ENCODE peak calls at places on chromosome 2, in four cellular contexts. One of them, this sample, is unnamed.
A peak's percentile ranks its signal among the peaks of the same experiment; 100 is the strongest.

GRCh38 chr2:64524604-64525322 is 635 bp downstream of the AFTPH start:
- DNase-seq in aorta: peak; percentile 59
- DNase-seq in pancreas: no peak
- DNase-seq in lower lobe of right lung: no peak
- DNase-seq in this sample: no peak

GRCh38 chr2:151922845-151923666 is 94.8 kb upstream of the ARL5A start:
- DNase-seq in lower lobe of right lung: peak; percentile 81
- DNase-seq in pancreas: no peak
- DNase-seq in aorta: peak; percentile 92
- DNase-seq in this sample: no peak

GRCh38 chr2:42513252-42513918 is 19.6 kb upstream of the KCNG3 start:
- DNase-seq in aorta: no peak
- DNase-seq in pancreas: no peak
- DNase-seq in lower lobe of right lung: no peak
- DNase-seq in this sample: no peak

GRCh38 chr2:63050916-63051794 is 525 bp downstream of the OTX1 start:
- DNase-seq in pancreas: peak; percentile 81
- DNase-seq in lower lobe of right lung: no peak
- DNase-seq in aorta: no peak
- DNase-seq in this sample: no peak

GRCh38 chr2:25698752-25699151 is 25.4 kb upstream of the DTNB start:
- DNase-seq in lower lobe of right lung: no peak
- DNase-seq in aorta: no peak
- DNase-seq in pancreas: no peak
- DNase-seq in this sample: no peak

GRCh38 chr2:223815186-223815883 is 22.0 kb downstream of the AP1S3 start:
- DNase-seq in lower lobe of right lung: no peak
- DNase-seq in pancreas: no peak
- DNase-seq in aorta: no peak
- DNase-seq in this sample: no peak

GRCh38 chr2:204251977-204252376 is 293.3 kb upstream of the PARD3B start:
- DNase-seq in aorta: no peak
- DNase-seq in lower lobe of right lung: no peak
- DNase-seq in pancreas: no peak
- DNase-seq in this sample: no peak

GRCh38 chr2:1081411-1082225 is 131.0 kb downstream of the SNTG2 start:
- DNase-seq in aorta: no peak
- DNase-seq in pancreas: no peak
- DNase-seq in lower lobe of right lung: no peak
- DNase-seq in this sample: no peak

GRCh38 chr2:65634304-65634703 is 201.9 kb upstream of the SPRED2 start:
- DNase-seq in aorta: no peak
- DNase-seq in pancreas: no peak
- DNase-seq in lower lobe of right lung: no peak
- DNase-seq in this sample: no peak

GRCh38 chr2:179049203-179049545 is 763 bp downstream of the CCDC141 start:
- DNase-seq in aorta: no peak
- DNase-seq in pancreas: no peak
- DNase-seq in lower lobe of right lung: no peak
- DNase-seq in this sample: no peak
- H3K4me3 ChIP-seq in aorta: no peak overlapping the region
- H3K4me3 ChIP-seq in pancreas: no peak overlapping the region
- H3K4me3 ChIP-seq in lower lobe of right lung: peak overlapping the region; percentile 46
- H3K4me3 ChIP-seq in this sample: peak overlapping the region; percentile 67

GRCh38 chr2:236176951-236177350 is 8.8 kb upstream of the GBX2 start:
- DNase-seq in lower lobe of right lung: no peak
- DNase-seq in pancreas: no peak
- DNase-seq in aorta: no peak
- DNase-seq in this sample: no peak

GRCh38 chr2:236176417-236176816 is 8.2 kb upstream of the GBX2 start:
- DNase-seq in aorta: no peak
- DNase-seq in lower lobe of right lung: no peak
- DNase-seq in pancreas: no peak
- DNase-seq in this sample: no peak

GRCh38 chr2:236177967-236178909 is 10.1 kb upstream of the GBX2 start:
- DNase-seq in aorta: peak; percentile 67
- DNase-seq in pancreas: peak; percentile 79
- DNase-seq in lower lobe of right lung: no peak
- DNase-seq in this sample: no peak

GRCh38 chr2:236178921-236179652 is 10.9 kb upstream of the GBX2 start:
- DNase-seq in pancreas: no peak
- DNase-seq in aorta: no peak
- DNase-seq in lower lobe of right lung: no peak
- DNase-seq in this sample: no peak

DNA sequence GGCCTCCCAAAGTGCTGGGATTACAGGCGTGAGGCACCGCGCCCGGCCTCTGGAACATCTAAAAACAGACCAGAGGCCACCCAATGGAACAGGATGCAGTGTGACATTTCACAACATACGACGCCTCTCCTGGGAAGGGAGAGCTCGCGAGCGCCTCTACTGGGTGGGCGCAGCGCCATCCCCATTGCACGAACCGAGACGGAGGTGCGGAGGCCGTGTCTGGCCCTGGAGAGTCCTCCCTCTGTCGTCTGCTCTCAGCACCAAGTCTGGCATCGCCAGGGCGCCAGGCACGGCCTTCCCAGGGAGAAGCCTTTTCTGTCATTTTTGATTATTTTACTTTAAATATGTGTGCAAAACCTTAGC is 9.4 kb upstream of the GBX2 start:
- DNase-seq in lower lobe of right lung: no peak
- DNase-seq in pancreas: peak; percentile 65
- DNase-seq in aorta: no peak
- DNase-seq in this sample: no peak
- H3K4me3 ChIP-seq in lower lobe of right lung: no peak overlapping the region
- H3K4me3 ChIP-seq in pancreas: no peak overlapping the region
- H3K4me3 ChIP-seq in aorta: no peak overlapping the region
- H3K4me3 ChIP-seq in this sample: no peak overlapping the region

GRCh38 chr2:39779926-39780325 is 868 bp upstream of the THUMPD2 start:
- DNase-seq in pancreas: no peak
- DNase-seq in aorta: no peak
- DNase-seq in lower lobe of right lung: no peak
- DNase-seq in this sample: no peak
- H3K4me3 ChIP-seq in pancreas: no peak overlapping the region
- H3K4me3 ChIP-seq in aorta: no peak overlapping the region
- H3K4me3 ChIP-seq in lower lobe of right lung: peak overlapping the region; percentile 95
- H3K4me3 ChIP-seq in this sample: no peak overlapping the region

DNA sequence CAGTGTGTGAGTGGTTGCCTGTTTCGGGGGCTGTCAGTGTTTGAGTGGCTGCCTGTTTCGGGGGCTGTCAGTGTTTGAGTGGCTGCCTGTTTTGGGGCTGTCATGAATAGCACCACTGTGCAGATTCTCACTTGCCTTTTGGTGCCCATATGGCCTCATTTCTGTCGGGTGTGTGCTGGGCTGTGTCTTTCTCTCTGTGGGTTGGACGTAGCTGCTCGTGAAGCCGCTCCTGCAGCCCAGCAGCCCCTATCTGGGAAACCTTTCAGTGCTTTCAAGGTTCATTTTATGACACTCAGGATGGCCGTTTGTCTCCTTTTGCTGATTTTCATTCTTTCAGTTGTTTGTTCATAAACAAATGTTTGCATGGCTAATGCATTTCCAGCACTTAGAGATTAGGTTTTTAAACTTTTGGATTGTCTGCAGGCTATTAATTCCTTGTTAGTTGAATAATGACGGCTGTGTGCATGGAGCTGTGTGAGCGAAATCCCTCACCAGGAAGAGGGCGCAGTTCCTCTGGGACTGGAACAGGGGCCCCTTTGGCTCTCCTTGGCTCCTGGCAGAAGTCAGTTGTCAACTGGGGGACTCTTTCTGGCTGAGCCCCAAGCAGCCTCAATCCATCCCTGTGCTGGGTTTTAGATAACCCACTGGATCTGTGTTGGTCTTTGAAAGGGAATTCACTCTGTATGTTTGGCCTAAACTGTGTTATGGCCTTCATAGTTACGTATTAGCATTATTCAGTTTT is 10.8 kb downstream of the AGAP1 start:
- DNase-seq in pancreas: no peak
- DNase-seq in lower lobe of right lung: no peak
- DNase-seq in aorta: no peak
- DNase-seq in this sample: no peak
- H3K4me3 ChIP-seq in pancreas: no peak overlapping the region
- H3K4me3 ChIP-seq in lower lobe of right lung: no peak overlapping the region
- H3K4me3 ChIP-seq in aorta: no peak overlapping the region
- H3K4me3 ChIP-seq in this sample: no peak overlapping the region

DNA sequence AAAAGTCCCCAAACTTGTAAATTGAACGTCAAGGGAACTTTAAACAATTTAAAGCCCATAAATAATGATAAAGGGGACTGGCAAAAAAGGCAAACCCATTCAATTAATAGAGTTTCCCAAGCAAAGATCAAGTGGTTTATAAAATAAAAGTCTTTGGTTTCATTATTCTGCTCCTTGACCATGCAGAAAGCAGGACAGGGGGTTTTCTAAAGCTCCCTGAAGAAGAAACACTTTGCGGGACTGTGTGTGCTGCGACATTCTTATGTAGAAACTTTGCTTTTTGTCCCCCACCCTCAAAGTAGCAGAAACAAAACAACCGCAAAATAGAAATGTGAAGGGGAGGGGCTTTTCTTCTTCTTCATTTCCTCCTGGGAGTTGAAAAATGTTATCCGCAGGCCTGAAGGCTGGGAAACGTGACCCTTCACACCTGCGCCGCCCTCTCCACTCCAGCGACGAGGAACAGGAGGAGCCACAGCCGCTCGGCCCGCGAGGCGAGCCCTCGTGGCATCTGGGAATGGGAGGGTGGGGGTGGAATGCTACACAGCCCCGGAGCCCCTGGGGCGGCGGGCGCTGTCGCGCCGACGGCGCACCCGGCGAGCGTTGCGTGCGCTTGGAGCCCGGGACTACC is 4.2 kb upstream of the GBX2 start:
- DNase-seq in pancreas: no peak
- DNase-seq in lower lobe of right lung: no peak
- DNase-seq in aorta: no peak
- DNase-seq in this sample: no peak
- H3K4me3 ChIP-seq in pancreas: no peak overlapping the region
- H3K4me3 ChIP-seq in lower lobe of right lung: no peak overlapping the region
- H3K4me3 ChIP-seq in aorta: no peak overlapping the region
- H3K4me3 ChIP-seq in this sample: no peak overlapping the region

GRCh38 chr2:159608723-159609308 is 7.5 kb downstream of the BAZ2B start:
- DNase-seq in aorta: no peak
- DNase-seq in pancreas: no peak
- DNase-seq in lower lobe of right lung: no peak
- DNase-seq in this sample: no peak

GRCh38 chr2:159612255-159612901 is 4.0 kb downstream of the BAZ2B start:
- DNase-seq in pancreas: no peak
- DNase-seq in aorta: no peak
- DNase-seq in lower lobe of right lung: no peak
- DNase-seq in this sample: no peak

GRCh38 chr2:159608108-159608507 is 8.2 kb downstream of the BAZ2B start:
- DNase-seq in pancreas: no peak
- DNase-seq in aorta: no peak
- DNase-seq in lower lobe of right lung: no peak
- DNase-seq in this sample: no peak

GRCh38 chr2:159613515-159614336 is 2.6 kb downstream of the BAZ2B start:
- DNase-seq in lower lobe of right lung: no peak
- DNase-seq in aorta: no peak
- DNase-seq in pancreas: no peak
- DNase-seq in this sample: no peak

DNA sequence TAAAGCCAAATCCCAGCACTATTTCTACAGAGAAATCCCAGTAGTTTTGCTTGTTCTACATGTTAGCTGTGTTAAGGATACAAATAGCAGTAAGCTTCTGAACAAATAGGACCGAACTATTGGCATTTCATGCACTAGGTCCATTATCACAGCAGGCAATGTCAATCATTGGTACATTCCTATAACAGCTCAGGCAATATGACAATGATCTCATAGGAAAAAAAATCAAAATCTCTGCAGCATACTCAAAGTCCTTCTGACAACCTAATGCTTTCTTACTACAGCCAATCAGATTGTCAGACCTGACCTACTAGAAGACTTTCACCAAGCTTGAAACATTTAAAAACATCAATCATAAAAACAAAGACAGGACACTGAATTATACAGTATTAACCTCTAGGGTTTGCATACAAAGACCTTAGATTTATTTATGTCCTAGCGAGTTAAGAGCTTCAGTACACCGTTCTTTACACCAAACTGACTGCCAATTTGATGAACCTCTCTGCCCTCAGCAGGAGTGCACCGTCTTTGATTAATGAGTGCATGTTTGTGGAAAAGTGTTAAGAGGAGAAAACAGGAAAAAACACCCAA is 6.3 kb downstream of the BAZ2B start:
- DNase-seq in pancreas: no peak
- DNase-seq in aorta: no peak
- DNase-seq in lower lobe of right lung: no peak
- DNase-seq in this sample: no peak
- H3K4me3 ChIP-seq in pancreas: no peak overlapping the region
- H3K4me3 ChIP-seq in aorta: no peak overlapping the region
- H3K4me3 ChIP-seq in lower lobe of right lung: no peak overlapping the region
- H3K4me3 ChIP-seq in this sample: no peak overlapping the region

GRCh38 chr2:47301731-47302130 is 101.2 kb upstream of the MSH2 start:
- DNase-seq in aorta: no peak
- DNase-seq in pancreas: no peak
- DNase-seq in lower lobe of right lung: no peak
- DNase-seq in this sample: no peak
- H3K4me3 ChIP-seq in aorta: no peak overlapping the region
- H3K4me3 ChIP-seq in pancreas: no peak overlapping the region
- H3K4me3 ChIP-seq in lower lobe of right lung: no peak overlapping the region
- H3K4me3 ChIP-seq in this sample: no peak overlapping the region